ENCODE peak calls at places on chromosomes 12 and 14, in seven cellular contexts. M, E, K, P, D, F and Y are unnamed samples.

GRCh38 chr12:113768850-113769249 is 197.3 kb downstream of the RBM19 start:
- DNase-seq in F (no peak), P (no peak), K (no peak), D (no peak), E (no peak), M (no peak), Y (no peak)

GRCh38 chr14:35879141-35879648 is 53.1 kb downstream of the BRMS1L start:
- DNase-seq in M (no peak), F (no peak), P (no peak), D (no peak), K (no peak), E (no peak), Y (no peak)

GRCh38 chr12:96343347-96343954 is 56.8 kb downstream of the CDK17 start:
- DNase-seq in M (no peak), F (no peak), P (no peak), E (no peak), D (no peak), K (no peak), Y (no peak)

GRCh38 chr14:74793506-74794155 is 30.5 kb downstream of the YLPM1 start:
- DNase-seq in E (no peak), K (no peak), F (peak; percentile 60), D (no peak), P (peak; percentile 17), M (no peak), Y (no peak)

GRCh38 chr12:45327823-45328383 is 112.0 kb downstream of the ANO6 start:
- DNase-seq in F (peak; percentile 23), P (no peak), K (no peak), M (no peak), E (no peak), D (no peak), Y (no peak)

GRCh38 chr12:69566603-69567002 is 18.7 kb upstream of the CCT2 start:
- DNase-seq in D (no peak), K (no peak), E (no peak), F (peak; percentile 48), P (no peak), M (no peak), Y (no peak)

GRCh38 chr12:1281683-1282366 is 290.8 kb downstream of the ERC1 start:
- DNase-seq in F (no peak), K (no peak), P (no peak), D (no peak), M (no peak), E (no peak), Y (no peak)

GRCh38 chr12:50505945-50506344 is 1.2 kb downstream of the DIP2B start:
- DNase-seq in P (no peak), E (peak; percentile 58), D (no peak), K (no peak), F (no peak), M (no peak), Y (no peak)

GRCh38 chr14:95227279-95227860 is 70.0 kb upstream of the DICER1 start:
- DNase-seq in F (peak; percentile 17), E (no peak), M (no peak), P (no peak), K (no peak), D (no peak), Y (no peak)

GRCh38 chr12:93536766-93537515 is 35.5 kb upstream of the SOCS2 start:
- DNase-seq in F (no peak), P (no peak), K (no peak), D (no peak), M (no peak), E (no peak), Y (no peak)

GRCh38 chr12:116313194-116313910 is 35.9 kb upstream of the MED13L start:
- DNase-seq in P (no peak), D (no peak), E (no peak), K (no peak), M (no peak), F (no peak), Y (no peak)

GRCh38 chr14:73209943-73210342 is 27.4 kb upstream of the PAPLN start:
- DNase-seq in M (no peak), E (no peak), D (no peak), K (no peak), P (no peak), F (no peak), Y (no peak)

DNA sequence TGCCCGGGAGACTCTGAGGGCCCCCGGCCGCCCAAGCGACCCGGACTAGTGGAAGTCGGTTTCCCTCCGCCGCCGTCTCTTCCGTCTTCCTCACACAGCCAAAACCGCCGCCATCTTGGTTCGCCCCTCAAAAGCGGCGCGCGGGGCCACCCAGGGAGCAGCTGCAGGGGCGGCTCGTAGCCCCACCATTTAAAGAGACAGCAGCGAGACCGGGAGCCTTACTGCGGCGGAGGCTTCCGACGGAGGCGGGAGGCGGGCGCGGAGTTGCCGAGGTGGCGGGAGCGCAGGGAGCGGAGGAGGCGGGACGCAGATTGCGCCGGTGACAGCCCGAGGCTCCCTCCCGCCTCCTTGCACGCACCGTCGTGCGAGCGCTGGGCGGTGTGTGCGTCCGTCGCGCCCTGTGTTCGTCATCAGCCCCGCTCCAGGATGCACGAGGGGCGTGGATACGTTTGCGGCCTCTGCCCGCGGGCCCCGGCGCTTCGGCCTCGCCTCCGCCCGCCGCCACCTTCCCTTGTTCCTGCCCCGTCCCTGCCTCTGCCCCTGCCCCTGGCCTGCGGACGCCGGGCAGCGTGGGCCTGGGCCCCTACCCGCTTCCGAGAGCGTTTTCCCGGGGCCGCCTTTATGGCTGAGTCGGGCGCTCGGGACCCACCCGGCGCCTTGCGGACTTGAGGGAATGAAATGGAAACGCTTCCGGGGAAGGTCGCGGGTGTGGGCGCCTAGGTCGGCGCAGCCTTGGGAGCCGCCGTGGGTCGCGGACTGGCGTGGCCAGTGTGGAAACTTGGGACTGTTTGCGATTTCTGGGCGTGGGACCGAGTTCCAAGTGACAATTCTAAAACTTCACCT is at the start of gene PPP4R3A:
- DNase-seq in P (peak; percentile 83), D (peak; percentile 90), F (peak; percentile 94), E (peak; percentile 94), M (peak; percentile 97), K (peak; percentile 93), Y (peak; percentile 92)
- TF ChIP-seq POLR2AphosphoS5 in P (peak; percentile 44), D (peak; percentile 86), F (peak; percentile 94), E (peak; percentile 96), M (peak; percentile 91), K (peak; percentile 98), Y (peak; percentile 92)

GRCh38 chr12:52073531-52073950 is 3.8 kb downstream of the ATG101 start:
- DNase-seq in P (no peak), K (no peak), E (no peak), M (no peak), D (no peak), F (no peak), Y (no peak)
- H3K4me3 ChIP-seq in P (no peak overlapping the region), K (no peak overlapping the region), E (no peak overlapping the region), M (no peak overlapping the region), D (no peak overlapping the region), F (no peak overlapping the region), Y (no peak overlapping the region)

GRCh38 chr14:99596071-99596627 is 7.9 kb downstream of the CCDC85C start:
- DNase-seq in M (peak; percentile 82), E (peak; percentile 89), D (no peak), F (no peak), P (no peak), K (no peak), Y (peak; percentile 52)
- H3K4me1 ChIP-seq in M (peaks cover 97% of the 10 kb centered on the region), E (peaks cover 72% of the 10 kb centered on the region), D (peaks cover 2% of the 10 kb centered on the region), F (peaks cover 20% of the 10 kb centered on the region), P (peaks cover 16% of the 10 kb centered on the region), K (peaks cover 8% of the 10 kb centered on the region), Y (no peaks in the 10 kb centered on the region)

DNA sequence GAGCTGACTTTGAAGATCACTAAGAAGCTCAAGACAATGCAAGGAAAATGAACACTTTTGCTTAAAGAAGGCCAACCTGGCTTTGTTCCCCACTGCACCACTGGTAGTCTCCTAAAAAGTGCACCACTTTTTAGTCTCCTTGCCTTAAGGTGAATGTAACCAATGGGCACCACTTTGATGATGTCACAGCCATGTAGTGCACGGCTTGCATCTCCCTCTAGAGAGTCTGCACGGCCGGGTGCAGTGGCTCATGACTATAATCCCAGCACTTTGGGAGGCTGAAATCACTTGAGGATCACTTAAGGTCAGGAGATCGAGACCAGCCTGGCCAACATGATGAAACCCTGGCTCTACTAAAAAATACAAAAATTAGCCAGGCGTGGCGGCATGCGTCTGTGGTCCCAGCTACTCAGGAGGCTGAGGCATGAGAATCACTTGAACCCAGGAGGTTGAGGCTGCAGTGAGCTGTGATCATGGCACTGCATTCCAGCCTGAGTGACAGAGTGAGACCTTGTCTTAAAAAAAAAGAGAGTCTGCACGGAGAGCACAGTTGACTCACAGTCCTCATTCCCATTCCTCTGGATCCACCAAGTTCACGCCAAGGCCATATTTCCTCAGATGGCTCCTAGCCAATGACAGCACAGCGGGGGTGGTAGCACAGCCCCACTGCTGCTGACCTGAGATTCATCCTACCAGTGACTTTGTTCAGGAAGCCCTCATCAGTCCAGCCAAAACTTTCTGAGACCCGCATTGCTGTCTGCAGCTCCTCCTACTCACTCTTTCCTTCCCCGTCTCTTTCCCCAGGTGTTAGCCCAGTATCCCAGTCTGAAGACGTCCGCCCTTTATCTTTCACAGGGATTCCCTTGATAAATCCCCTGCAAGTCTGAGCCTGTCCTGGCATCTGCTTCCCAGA is 16.5 kb upstream of the IFT81 start:
- DNase-seq in P (no peak), D (no peak), F (no peak), M (peak; percentile 82), E (no peak), K (no peak), Y (peak; percentile 48)
- TF ChIP-seq POLR2AphosphoS5 in P (no peak), D (no peak), F (no peak), M (peak; percentile 55), E (no peak), K (no peak), Y (peak; percentile 85)

DNA sequence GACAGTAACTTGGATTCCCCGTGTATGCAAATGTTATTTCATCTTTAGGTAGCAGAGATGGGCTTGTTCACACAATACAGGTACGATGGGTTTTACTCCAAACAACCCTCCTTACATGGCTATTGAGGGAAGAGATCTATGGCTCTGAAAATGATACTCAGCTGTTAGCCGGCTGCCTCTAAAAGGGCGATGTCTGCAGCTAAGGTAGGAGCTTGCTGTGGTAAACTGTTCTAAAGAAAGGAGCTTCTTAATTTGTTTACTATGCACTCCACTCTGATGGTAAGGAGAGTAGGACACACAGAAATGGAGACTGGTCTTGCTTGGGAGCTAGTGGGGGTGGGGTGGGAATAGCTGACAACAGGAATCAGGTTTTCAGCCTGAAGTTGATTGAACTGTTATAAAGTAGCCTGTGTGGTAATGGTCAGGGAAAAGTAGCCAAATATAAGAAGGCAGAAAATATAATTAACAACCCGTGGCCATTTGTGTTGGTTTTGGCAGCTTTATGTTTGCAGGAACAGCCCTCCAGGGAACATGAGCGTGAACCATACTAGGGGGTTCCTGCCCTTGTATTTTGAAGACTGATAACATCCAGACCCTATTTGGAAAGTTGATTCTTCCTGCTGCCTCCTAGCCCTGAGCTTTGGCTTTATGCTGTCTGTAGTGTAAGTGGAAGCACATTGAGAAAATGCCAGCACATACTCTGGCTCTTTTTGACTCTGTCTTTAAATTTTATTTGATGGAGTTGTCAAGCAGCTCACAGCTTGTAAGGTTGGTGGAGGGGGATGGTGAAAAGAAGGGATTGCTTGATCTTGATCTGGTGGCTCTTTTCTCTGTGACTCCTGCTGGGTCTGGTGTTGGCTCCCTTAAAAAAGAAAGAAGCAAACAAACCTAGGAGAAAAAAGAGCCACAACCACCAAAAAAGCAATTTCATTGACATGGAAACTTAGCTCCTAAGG is 929.8 kb downstream of the DIO2 start:
- DNase-seq in E (no peak), M (no peak), D (no peak), F (peak; percentile 41), P (no peak), K (peak; percentile 46), Y (no peak)
- H3K4me3 ChIP-seq in E (peak overlapping the region; percentile 56), M (peak overlapping the region; percentile 66), D (no peak overlapping the region), F (peak overlapping the region; percentile 79), P (no peak overlapping the region), K (peak overlapping the region; percentile 18), Y (no peak overlapping the region)